ENCODE peak calls at places on chromosomes 7 and 10, in seven cellular contexts. B is H1, G is neuronal stem cell, R is IMR-90, V is H9, T is mesenchymal stem cell, I is trophoblast cell. U is an unnamed sample. For H3K4me1, the result is how much of the 10 kb centered on the place peaks cover.

GRCh38 chr10:121069061-121069850 is 218.1 kb downstream of the WDR11 start:
- DNase-seq in B (no peak), G (no peak), R (no peak), V (no peak), T (peak), I (peak), U (no peak)

GRCh38 chr10:100614416-100614815 is 78.7 kb downstream of the HIF1AN start:
- DNase-seq in B (no peak), G (no peak), R (no peak), V (no peak), T (no peak), I (no peak), U (no peak)

GRCh38 chr10:77036993-77037734 is 600.4 kb downstream of the KCNMA1 start:
- DNase-seq in B (peak), G (peak), R (no peak), V (peak), T (peak), I (peak), U (peak)

GRCh38 chr7:77887567-77887966 is 89.0 kb downstream of the PHTF2 start:
- DNase-seq in B (no peak), G (no peak), R (peak), V (no peak), T (peak), I (no peak), U (no peak)

GRCh38 chr10:42988517-42989395 is 88.1 kb upstream of the RET start:
- DNase-seq in B (no peak), G (no peak), R (no peak), V (no peak), T (no peak), I (no peak), U (no peak)

GRCh38 chr10:78301481-78301880 is 267.8 kb downstream of the RPS24 start:
- DNase-seq in B (no peak), G (no peak), R (no peak), V (peak), T (no peak), I (peak), U (no peak)

GRCh38 chr10:91797077-91797690 is 1.0 kb upstream of the TNKS2 start:
- DNase-seq in B (no peak), G (no peak), R (no peak), V (no peak), T (no peak), I (peak), U (no peak)

GRCh38 chr7:5429253-5429856 is 5.7 kb upstream of the TNRC18 start:
- DNase-seq in B (no peak), G (no peak), R (peak), V (peak), T (peak), I (no peak), U (peak)

GRCh38 chr7:130189281-130189782 is 15.9 kb downstream of the TMEM209 start:
- DNase-seq in B (no peak), G (no peak), R (peak), V (no peak), T (peak), I (peak), U (no peak)

GRCh38 chr10:88390041-88390440 is 193.1 kb downstream of the RNLS start:
- DNase-seq in B (no peak), G (no peak), R (no peak), V (no peak), T (no peak), I (no peak), U (peak)

GRCh38 chr7:100488333-100489095 is 4.8 kb downstream of the NYAP1 start:
- DNase-seq in B (no peak), G (no peak), R (no peak), V (no peak), T (no peak), I (no peak), U (no peak)

GRCh38 chr7:155711081-155711480 is 66.6 kb downstream of the RBM33 start:
- DNase-seq in B (no peak), G (no peak), R (no peak), V (no peak), T (no peak), I (no peak), U (no peak)

GRCh38 chr7:1460757-1461639 is 1.7 kb upstream of the MICALL2 start:
- DNase-seq in B (no peak), G (no peak), R (peak), V (no peak), T (peak), I (no peak), U (peak)

GRCh38 chr10:68489919-68490318 is 18.1 kb upstream of the DNA2 start:
- DNase-seq in B (no peak), G (no peak), R (no peak), V (no peak), T (no peak), I (no peak), U (no peak)

GRCh38 chr7:87354749-87355148 is 9.3 kb downstream of the CROT start:
- DNase-seq in B (no peak), G (peak), R (peak), V (no peak), T (no peak), I (no peak), U (peak)

GRCh38 chr7:29898301-29898700 is 91.3 kb downstream of the SCRN1 start:
- DNase-seq in B (no peak), G (no peak), R (no peak), V (no peak), T (no peak), I (peak), U (no peak)
- H3K4ac ChIP-seq in B (no peak), G (no peak), R (no peak), V (no peak), T (no peak), I (no peak), U (no peak)

DNA sequence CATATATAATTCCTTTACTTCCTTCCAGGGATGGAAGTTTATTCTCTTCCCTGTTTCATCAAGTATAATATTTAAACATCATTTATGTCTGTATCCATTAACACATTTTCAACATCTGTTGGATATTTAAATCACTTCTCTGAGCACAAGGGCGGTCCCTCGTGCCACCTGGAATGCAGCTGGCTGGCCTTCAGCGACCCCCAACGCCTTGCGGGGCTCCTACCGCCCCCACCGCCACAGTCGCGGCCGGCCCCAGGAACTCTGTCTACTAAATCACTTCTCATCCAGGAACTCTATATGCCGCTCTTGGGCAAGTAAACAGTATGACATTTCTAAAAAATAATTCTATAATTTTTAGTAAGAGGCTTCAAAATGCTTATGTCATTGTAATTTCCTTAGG is 221.1 kb upstream of the PTN start:
- DNase-seq in B (peak), G (no peak), R (no peak), V (peak), T (no peak), I (no peak), U (peak)
- H2BK5ac ChIP-seq in B (no peak), G (no peak), R (no peak), V (no peak), T (no peak), I (no peak), U (no peak)

DNA sequence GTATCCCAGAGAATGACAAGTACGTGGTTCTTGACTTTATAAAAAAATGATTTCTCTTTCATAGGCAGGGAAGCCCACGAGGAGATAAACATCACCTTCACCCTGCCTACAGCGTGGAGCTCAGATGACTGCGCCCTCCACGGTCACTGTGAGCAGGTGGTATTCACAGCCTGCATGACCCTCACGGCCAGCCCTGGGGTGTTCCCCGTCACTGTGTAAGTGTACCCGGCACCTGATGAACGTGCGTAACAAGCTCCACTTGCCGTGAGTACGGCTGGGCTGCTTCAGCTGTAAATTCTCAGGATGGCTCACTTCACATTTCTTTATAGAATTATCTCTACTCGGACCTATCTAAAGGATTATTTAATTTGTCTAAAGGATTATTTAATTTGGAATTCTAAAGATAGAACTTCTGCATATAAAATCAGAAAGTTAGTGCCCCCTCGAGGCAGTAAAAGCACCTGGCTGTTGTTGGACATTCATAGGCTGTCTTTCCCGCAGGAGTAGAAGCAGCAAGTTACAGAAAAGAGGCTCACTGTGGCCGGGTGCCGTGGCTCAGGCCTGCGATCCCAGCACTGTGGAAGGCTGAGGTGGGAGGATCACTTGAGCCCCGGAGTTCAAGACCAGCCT is 27.6 kb downstream of the TMEM248 start:
- DNase-seq in B (no peak), G (no peak), R (no peak), V (no peak), T (no peak), I (no peak), U (no peak)
- H3K4me1 ChIP-seq in B (under half), G (under half), R (under half), V (under half), T (under half), I (under half), U (under half)

GRCh38 chr10:51433949-51434348 is 265.4 kb downstream of the CSTF2T start:
- DNase-seq in B (no peak), G (no peak), R (no peak), V (no peak), T (no peak), I (no peak), U (no peak)

GRCh38 chr10:51425431-51425830 is 274.0 kb downstream of the CSTF2T start:
- DNase-seq in B (no peak), G (no peak), R (no peak), V (no peak), T (no peak), I (no peak), U (no peak)

GRCh38 chr10:51427758-51428157 is 271.6 kb downstream of the CSTF2T start:
- DNase-seq in B (no peak), G (no peak), R (peak), V (no peak), T (no peak), I (no peak), U (no peak)

DNA sequence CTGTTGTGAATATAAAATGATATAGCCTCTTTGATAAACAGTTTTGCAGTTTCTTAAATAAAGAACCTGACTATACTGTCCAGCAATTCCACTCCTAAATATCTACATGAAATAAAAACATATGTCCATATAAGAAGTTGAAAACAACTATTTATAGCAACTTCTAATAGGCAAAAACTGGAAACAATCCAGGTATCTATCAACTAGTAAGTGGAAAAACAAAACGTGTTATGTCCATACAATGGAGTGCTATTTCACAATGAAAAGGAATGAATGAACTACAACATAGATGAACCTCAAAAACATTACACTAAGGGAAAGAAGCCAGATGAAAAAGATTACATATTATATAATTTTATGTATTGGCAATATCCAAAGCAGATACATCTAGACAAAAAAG is 268.9 kb downstream of the CSTF2T start:
- DNase-seq in B (no peak), G (no peak), R (no peak), V (no peak), T (no peak), I (no peak), U (no peak)
- H3K4ac ChIP-seq in B (no peak), G (no peak), R (no peak), V (no peak), T (no peak), I (no peak), U (no peak)

DNA sequence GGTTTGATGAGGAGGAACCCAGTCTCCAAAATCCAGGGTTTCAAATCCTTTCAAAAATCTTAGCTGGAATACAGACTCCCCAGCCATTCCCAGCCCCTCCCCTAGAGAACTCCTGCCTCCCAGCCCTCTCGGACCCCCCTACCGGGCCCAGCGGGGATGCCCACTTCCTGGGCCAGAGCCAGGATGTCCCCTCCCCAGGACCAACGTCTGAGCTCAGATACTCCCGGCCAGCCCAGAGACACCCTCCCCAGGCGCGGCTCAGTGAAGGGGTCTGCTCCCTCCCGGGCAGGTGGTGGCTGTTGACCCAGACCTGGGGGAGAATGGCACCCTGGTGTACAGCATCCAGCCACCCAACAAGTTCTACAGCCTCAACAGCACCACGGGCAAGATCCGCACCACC is 17.8 kb downstream of the C10orf105 start:
- DNase-seq in B (no peak), G (no peak), R (no peak), V (no peak), T (no peak), I (no peak), U (no peak)
- H2BK5ac ChIP-seq in B (no peak), G (no peak), R (no peak), V (no peak), T (no peak), I (no peak), U (no peak)

GRCh38 chr10:36033808-36034207 is 391.7 kb upstream of the FZD8 start:
- DNase-seq in B (no peak), G (no peak), R (no peak), V (no peak), T (no peak), I (no peak), U (no peak)
- H3K4me1 ChIP-seq in B (under half), G (under half), R (under half), V (under half), T (under half), I (under half), U (under half)

DNA sequence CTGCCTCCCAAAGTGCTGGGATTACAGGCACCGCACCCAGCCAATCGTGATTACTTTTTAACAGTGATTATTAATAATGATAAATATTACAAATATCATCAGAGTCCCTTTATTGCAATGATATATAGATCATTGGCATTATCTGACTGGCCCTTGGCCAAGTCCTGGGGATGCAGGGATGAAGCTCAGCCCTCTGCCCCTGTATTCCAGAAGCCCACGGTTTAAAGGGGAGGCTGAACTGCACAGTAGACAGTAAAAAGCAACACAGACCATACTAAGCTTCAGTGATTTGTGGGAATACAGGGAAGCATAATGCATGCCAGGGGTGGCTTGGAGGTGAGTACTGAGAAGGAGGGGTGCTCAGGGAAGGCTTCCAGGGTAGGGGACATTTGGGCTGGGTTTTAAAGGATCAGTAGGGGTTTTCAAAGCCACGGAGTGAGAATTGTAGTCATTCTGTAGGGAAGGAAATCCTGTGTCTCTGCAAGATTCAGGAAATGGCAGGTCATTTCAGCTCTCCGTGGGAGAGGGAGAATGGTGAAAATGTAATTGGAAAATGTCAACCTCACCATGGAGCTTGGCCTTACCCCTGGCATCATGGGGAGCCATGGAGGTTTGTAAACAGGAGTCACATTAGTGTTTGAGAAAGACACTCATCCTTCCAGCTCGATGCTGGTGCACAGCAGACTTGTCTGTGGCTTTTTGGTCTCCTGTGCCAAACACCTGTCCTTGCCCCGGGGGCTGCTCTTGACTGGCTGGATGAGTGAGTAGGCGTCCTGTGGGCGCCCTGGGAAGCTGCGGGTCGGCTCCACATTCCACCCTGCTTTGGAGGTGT is 8.8 kb downstream of the ADAMTS14 start:
- DNase-seq in B (no peak), G (no peak), R (no peak), V (no peak), T (no peak), I (peak), U (no peak)
- H3K4ac ChIP-seq in B (peak), G (no peak), R (no peak), V (no peak), T (no peak), I (no peak), U (no peak)